ENCODE peak calls at places on chromosomes 12 and 14, in eight cellular contexts. Y is hepatocyte, A is astrocyte, P is K562, M is SK-N-SH, E is fibroblast of lung, V is H9, C is mesenchymal stem cell. D is an unnamed sample. For H3K4me1, the result is how much of the 10 kb centered on the place peaks cover.

GRCh38 chr12:8816448-8816847 is 6.0 kb upstream of the A2ML1 start:
- DNase-seq in Y (no peak), A (no peak), P (no peak), M (no peak), E (no peak), V (peak), C (no peak), D (no peak)

GRCh38 chr12:4278582-4278939 is 5.0 kb downstream of the CCND2 start:
- DNase-seq in Y (peak), A (no peak), P (no peak), M (no peak), E (no peak), V (no peak), C (peak), D (no peak)

GRCh38 chr14:93051600-93052546 is 63.9 kb downstream of the ITPK1 start:
- DNase-seq in Y (no peak), A (no peak), P (no peak), M (no peak), E (no peak), V (peak), C (no peak), D (no peak)

GRCh38 chr12:131592972-131593371 is 117.9 kb upstream of the SFSWAP start:
- DNase-seq in Y (no peak), A (no peak), P (no peak), M (no peak), E (no peak), V (no peak), C (no peak), D (no peak)

GRCh38 chr14:97878727-97879126 is 1081.5 kb downstream of the VRK1 start:
- DNase-seq in Y (no peak), A (peak), P (no peak), M (no peak), E (peak), V (no peak), C (no peak), D (peak)

GRCh38 chr14:75150150-75150549 is 23.3 kb upstream of the NEK9 start:
- DNase-seq in Y (no peak), A (no peak), P (no peak), M (no peak), E (no peak), V (no peak), C (peak), D (no peak)

GRCh38 chr12:85280138-85280983 is at the start of gene ALX1:
- DNase-seq in Y (peak), A (no peak), P (no peak), M (peak), E (peak), V (peak), C (peak), D (no peak)

GRCh38 chr12:47845066-47845465 is 25.4 kb upstream of the HDAC7 start:
- DNase-seq in Y (no peak), A (no peak), P (no peak), M (no peak), E (no peak), V (no peak), C (no peak), D (no peak)

GRCh38 chr12:116714175-116714574 is 23.7 kb downstream of the SPRING1 start:
- DNase-seq in Y (no peak), A (no peak), P (no peak), M (no peak), E (no peak), V (no peak), C (peak), D (no peak)

GRCh38 chr14:58469309-58469708 is 41.8 kb downstream of the KIAA0586 start:
- DNase-seq in Y (no peak), A (no peak), P (no peak), M (no peak), E (no peak), V (no peak), C (no peak), D (no peak)

GRCh38 chr14:61444215-61444768 is 122.9 kb downstream of the PRKCH start:
- DNase-seq in Y (no peak), A (no peak), P (no peak), M (no peak), E (no peak), V (no peak), C (no peak), D (peak)

GRCh38 chr12:69002969-69003368 is 70.0 kb upstream of the CPM start:
- DNase-seq in Y (no peak), A (no peak), P (no peak), M (no peak), E (no peak), V (no peak), C (no peak), D (no peak)

GRCh38 chr14:76918751-76919421 is 92.7 kb downstream of the LRRC74A start:
- DNase-seq in Y (peak), A (peak), P (peak), M (peak), E (peak), V (peak), C (peak), D (peak)

GRCh38 chr12:6667559-6668210 is 4.8 kb upstream of the ING4 start:
- DNase-seq in Y (peak), A (no peak), P (no peak), M (no peak), E (no peak), V (peak), C (no peak), D (no peak)

GRCh38 chr12:125983094-125983783 is 918.0 kb downstream of the AACS start:
- DNase-seq in Y (peak), A (peak), P (peak), M (peak), E (peak), V (peak), C (no peak), D (no peak)

GRCh38 chr14:83988274-83988673 is 1541.7 kb upstream of the FLRT2 start:
- DNase-seq in Y (no peak), A (no peak), P (no peak), M (no peak), E (no peak), V (no peak), C (peak), D (no peak)

GRCh38 chr12:1698638-1699214 is 7.9 kb downstream of the ADIPOR2 start:
- DNase-seq in Y (no peak), A (no peak), P (no peak), M (no peak), E (no peak), V (no peak), C (no peak), D (no peak)

GRCh38 chr14:94619297-94619696 is 7.1 kb downstream of the SERPINA3 start:
- DNase-seq in Y (no peak), A (no peak), P (no peak), M (no peak), E (no peak), V (no peak), C (no peak), D (no peak)

GRCh38 chr12:99111600-99111999 is 466.5 kb downstream of the APAF1 start:
- DNase-seq in Y (no peak), A (no peak), P (no peak), M (no peak), E (no peak), V (no peak), C (no peak), D (no peak)

GRCh38 chr12:61538951-61539350 is 721.3 kb upstream of the USP15 start:
- DNase-seq in Y (no peak), A (no peak), P (no peak), M (no peak), E (no peak), V (no peak), C (no peak), D (no peak)

GRCh38 chr14:59570122-59570521 is 6.5 kb downstream of the CCDC175 start:
- DNase-seq in Y (peak), A (no peak), P (no peak), M (no peak), E (no peak), V (no peak), C (no peak), D (no peak)

GRCh38 chr14:70416322-70416716 is 571 bp downstream of the SYNJ2BP start:
- DNase-seq in Y (no peak), A (peak), P (no peak), M (peak), E (peak), V (no peak), C (peak), D (no peak)

GRCh38 chr12:111150476-111150875 is 218.4 kb downstream of the PHETA1 start:
- DNase-seq in Y (no peak), A (no peak), P (no peak), M (no peak), E (no peak), V (no peak), C (no peak), D (no peak)

GRCh38 chr12:104951759-104952509 is 6.2 kb downstream of the SLC41A2 start:
- DNase-seq in Y (no peak), A (peak), P (no peak), M (no peak), E (peak), V (no peak), C (peak), D (no peak)

GRCh38 chr12:8771072-8771471 is 51.3 kb upstream of the A2ML1 start:
- DNase-seq in Y (no peak), A (no peak), P (no peak), M (no peak), E (no peak), V (no peak), C (no peak), D (no peak)

GRCh38 chr14:79842270-79842669 is 369.0 kb downstream of the DIO2 start:
- DNase-seq in Y (peak), A (peak), P (no peak), M (no peak), E (peak), V (no peak), C (peak), D (no peak)

GRCh38 chr14:61568572-61569011 is 126.7 kb upstream of the HIF1A start:
- DNase-seq in Y (no peak), A (no peak), P (no peak), M (no peak), E (no peak), V (peak), C (no peak), D (peak)

GRCh38 chr14:97499790-97500481 is 702.8 kb downstream of the VRK1 start:
- DNase-seq in Y (no peak), A (no peak), P (no peak), M (no peak), E (no peak), V (no peak), C (no peak), D (no peak)

GRCh38 chr12:10405294-10405693 is 4.3 kb downstream of the KLRC4 start:
- DNase-seq in Y (no peak), A (no peak), P (no peak), M (no peak), E (no peak), V (no peak), C (no peak), D (no peak)

GRCh38 chr14:39265032-39265431 is 31.3 kb downstream of the MIA2 start:
- DNase-seq in Y (peak), A (peak), P (no peak), M (no peak), E (peak), V (no peak), C (peak), D (no peak)

GRCh38 chr12:46514886-46515285 is 142.3 kb upstream of the SLC38A2 start:
- DNase-seq in Y (no peak), A (no peak), P (no peak), M (no peak), E (no peak), V (no peak), C (no peak), D (no peak)

GRCh38 chr12:139585-139984 is 73.0 kb downstream of the IQSEC3 start:
- DNase-seq in Y (peak), A (no peak), P (no peak), M (no peak), E (no peak), V (no peak), C (no peak), D (no peak)

GRCh38 chr12:95446511-95446910 is 27.4 kb upstream of the METAP2 start:
- DNase-seq in Y (peak), A (peak), P (peak), M (peak), E (peak), V (peak), C (peak), D (no peak)

GRCh38 chr12:76270657-76271358 is 77.4 kb downstream of the BBS10 start:
- DNase-seq in Y (no peak), A (no peak), P (no peak), M (no peak), E (peak), V (no peak), C (peak), D (no peak)

GRCh38 chr12:12736759-12737676 is 19.9 kb downstream of the CDKN1B start:
- DNase-seq in Y (peak), A (peak), P (peak), M (peak), E (peak), V (no peak), C (peak), D (peak)

GRCh38 chr12:51898937-51899336 is 8.4 kb upstream of the ACVRL1 start:
- DNase-seq in Y (peak), A (peak), P (no peak), M (no peak), E (peak), V (no peak), C (peak), D (no peak)

DNA sequence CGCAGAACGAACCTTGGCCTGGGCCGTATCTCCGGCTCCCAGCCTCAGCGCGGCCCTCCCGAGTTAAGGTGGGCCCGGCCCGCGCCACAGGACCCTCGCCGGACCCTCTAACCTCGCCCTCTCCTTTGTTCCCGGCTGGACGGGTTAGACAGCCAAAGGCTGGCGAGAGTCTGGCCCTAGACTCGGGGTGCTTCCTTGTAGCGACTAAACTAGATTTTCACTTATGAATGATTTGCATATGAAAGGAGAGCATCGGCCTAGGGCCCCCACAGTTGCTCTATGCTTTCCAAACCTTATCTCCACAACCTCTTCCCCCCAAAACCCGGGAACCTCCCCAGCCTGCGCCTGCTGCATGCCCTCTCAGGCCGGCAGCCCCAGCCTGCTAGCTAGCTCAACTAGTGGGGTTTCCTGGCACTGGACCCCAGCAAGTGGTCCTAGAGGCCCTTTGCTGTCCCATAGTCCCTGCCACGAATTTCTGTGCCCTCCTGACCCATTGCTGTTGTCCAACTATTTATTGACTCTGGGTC is 2.0 kb downstream of the HOXC5 start:
- DNase-seq in Y (no peak), A (no peak), P (no peak), M (no peak), E (no peak), V (no peak), C (no peak), D (no peak)
- H3K4me1 ChIP-seq in Y (under half), A (under half), P (under half), M (under half), E (under half), V (under half), C (half or more), D (under half)

GRCh38 chr12:109770104-109770860 is 56.7 kb downstream of the FAM222A start:
- DNase-seq in Y (no peak), A (no peak), P (no peak), M (peak), E (no peak), V (peak), C (no peak), D (no peak)
- H3K4me2 ChIP-seq in Y (no peak), A (no peak), P (no peak), M (no peak), E (no peak), V (no peak), C (no peak), D (no peak)

DNA sequence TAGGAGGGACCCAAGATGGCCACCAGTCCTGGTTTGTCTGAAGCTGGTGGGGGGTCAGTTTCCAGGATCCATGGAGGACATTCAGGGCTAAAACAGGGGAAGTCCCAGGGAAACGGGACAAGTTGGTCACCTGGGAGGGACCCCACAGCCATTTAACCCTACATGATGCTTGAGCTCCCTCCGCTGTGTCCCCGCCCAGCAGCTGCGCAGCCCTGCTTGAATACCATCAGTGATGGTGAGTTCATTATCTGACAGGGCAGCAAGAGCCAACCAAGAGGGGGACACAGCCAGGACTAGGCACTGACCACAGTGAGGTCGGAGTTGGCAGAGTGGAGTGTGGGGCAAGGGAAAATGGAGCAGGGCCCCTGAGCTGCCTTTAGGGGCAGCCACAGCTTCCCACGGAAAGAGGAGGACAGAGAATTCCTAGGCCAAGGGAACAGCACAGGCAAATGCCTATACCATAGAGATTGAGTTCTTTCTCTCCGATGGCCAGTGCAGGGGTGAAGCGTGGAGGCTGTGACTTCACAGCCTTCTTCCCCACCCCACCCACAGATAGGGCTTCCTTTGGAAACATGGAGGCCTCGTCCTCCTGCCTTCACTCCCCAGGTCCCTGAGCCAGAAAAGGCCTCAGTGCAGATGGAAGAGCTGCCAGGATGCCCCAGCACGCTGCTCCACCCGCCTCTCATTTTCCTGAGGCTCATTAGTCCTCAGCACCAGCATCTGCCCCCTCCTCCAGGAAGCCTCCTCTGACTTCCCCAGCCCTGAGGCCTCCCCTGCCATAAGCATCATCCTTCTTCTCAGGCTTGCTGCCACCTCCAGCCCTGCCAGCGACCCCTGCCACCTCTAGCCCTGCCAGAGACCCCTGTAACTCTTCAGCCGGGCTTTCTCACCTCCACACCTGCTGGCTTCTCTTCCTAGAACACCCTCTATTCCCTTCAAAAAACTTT is 51.4 kb downstream of the CYP46A1 start:
- DNase-seq in Y (no peak), A (no peak), P (no peak), M (no peak), E (no peak), V (no peak), C (no peak), D (no peak)
- H2AFZ ChIP-seq in Y (no peak), A (no peak), P (no peak), M (no peak), E (no peak), V (no peak), C (no peak), D (no peak)

DNA sequence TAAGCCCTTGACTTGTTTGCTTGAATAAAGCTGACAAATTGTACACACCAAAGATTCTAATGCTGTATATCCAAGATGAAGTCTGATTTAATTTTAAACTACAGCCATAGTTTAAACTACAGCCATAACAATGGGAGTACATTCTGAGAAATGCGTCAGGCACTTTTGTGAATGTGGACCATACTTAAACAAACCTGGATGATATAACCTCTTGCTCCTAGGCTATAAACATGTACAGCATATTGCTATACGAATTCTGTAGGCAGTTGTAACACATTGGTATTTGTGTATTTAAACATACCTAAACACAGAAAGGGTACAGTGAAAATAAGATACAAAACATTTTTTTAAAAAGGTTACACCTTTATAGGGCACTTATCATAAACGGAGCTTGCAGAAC is 59.4 kb upstream of the KCNMB4 start:
- DNase-seq in Y (no peak), A (no peak), P (no peak), M (no peak), E (no peak), V (no peak), C (no peak), D (no peak)
- H3K4me1 ChIP-seq in Y (under half), A (under half), P (under half), M (under half), E (under half), V (under half), C (under half), D (under half)

GRCh38 chr14:49886523-49886922 is 6.4 kb upstream of the ARF6 start:
- DNase-seq in Y (no peak), A (no peak), P (no peak), M (no peak), E (no peak), V (no peak), C (no peak), D (no peak)
- H3K4me2 ChIP-seq in Y (no peak), A (no peak), P (no peak), M (no peak), E (no peak), V (no peak), C (no peak), D (no peak)

D was measured in DND-41.